ENCODE peak calls at places on chromosomes 2 and 18, in five cellular contexts. L is vagina, V is prostate gland, U is suprapubic skin, Z is sigmoid colon. G is an unnamed sample.

GRCh38 chr2:227161947-227162346 is 2.1 kb downstream of the COL4A4 start:
- DNase-seq in L (no peak), V (no peak), U (no peak), Z (no peak), G (no peak)

GRCh38 chr2:21367421-21367820 is 243.7 kb downstream of the TDRD15 start:
- DNase-seq in L (no peak), V (no peak), U (no peak), Z (no peak), G (no peak)

GRCh38 chr2:51813245-51813644 is 781.3 kb upstream of the NRXN1 start:
- DNase-seq in L (no peak), V (no peak), U (no peak), Z (no peak), G (no peak)

GRCh38 chr18:42436366-42436765 is 481.3 kb downstream of the PIK3C3 start:
- DNase-seq in L (no peak), V (no peak), U (no peak), Z (no peak), G (no peak)

GRCh38 chr2:219207884-219208740 is 1.5 kb downstream of the ZFAND2B start:
- DNase-seq in L (peak; percentile 89), V (peak; percentile 33), U (no peak), Z (peak; percentile 55), G (no peak)

GRCh38 chr2:78245394-78246140 is 723.4 kb upstream of the LRRTM4 start:
- DNase-seq in L (no peak), V (no peak), U (no peak), Z (no peak), G (no peak)

GRCh38 chr2:166563894-166564293 is 69.8 kb upstream of the SCN7A start:
- DNase-seq in L (no peak), V (no peak), U (no peak), Z (no peak), G (no peak)

GRCh38 chr2:69933254-69933828 is 18.4 kb downstream of the MXD1 start:
- DNase-seq in L (no peak), V (no peak), U (no peak), Z (no peak), G (no peak)

GRCh38 chr2:2057125-2057721 is 273.9 kb downstream of the MYT1L start:
- DNase-seq in L (peak; percentile 91), V (no peak), U (no peak), Z (peak; percentile 72), G (peak; percentile 16)

GRCh38 chr18:37540424-37541121 is 25.0 kb downstream of the CELF4 start:
- DNase-seq in L (no peak), V (no peak), U (no peak), Z (no peak), G (no peak)

GRCh38 chr2:181682026-181682789 is 1.9 kb upstream of the NEUROD1 start:
- DNase-seq in L (no peak), V (no peak), U (no peak), Z (no peak), G (no peak)

GRCh38 chr2:152446213-152446612 is 111.2 kb downstream of the FMNL2 start:
- DNase-seq in L (no peak), V (no peak), U (no peak), Z (no peak), G (no peak)

GRCh38 chr2:197131558-197131855 is 179.1 kb downstream of the ANKRD44 start:
- DNase-seq in L (no peak), V (no peak), U (no peak), Z (no peak), G (peak; percentile 25)

GRCh38 chr2:134416637-134417036 is 162.8 kb downstream of the MGAT5 start:
- DNase-seq in L (no peak), V (no peak), U (no peak), Z (no peak), G (no peak)

GRCh38 chr2:134420920-134421319 is 167.0 kb downstream of the MGAT5 start:
- DNase-seq in L (no peak), V (no peak), U (no peak), Z (no peak), G (no peak)

GRCh38 chr2:134416018-134416417 is 162.1 kb downstream of the MGAT5 start:
- DNase-seq in L (no peak), V (no peak), U (no peak), Z (no peak), G (no peak)

GRCh38 chr2:134420256-134420655 is 166.4 kb downstream of the MGAT5 start:
- DNase-seq in L (no peak), V (no peak), U (no peak), Z (no peak), G (no peak)

GRCh38 chr2:134417968-134418557 is 164.2 kb downstream of the MGAT5 start:
- DNase-seq in L (no peak), V (no peak), U (no peak), Z (no peak), G (no peak)
- TF ChIP-seq POLR2AphosphoS5 in L (no peak), V (no peak), U (no peak), Z (no peak), G (no peak)

GRCh38 chr2:148928395-148928794 is 53.4 kb downstream of the KIF5C start:
- DNase-seq in L (no peak), V (no peak), U (no peak), Z (no peak), G (no peak)

GRCh38 chr2:148922776-148923175 is 47.7 kb downstream of the KIF5C start:
- DNase-seq in L (no peak), V (peak; percentile 13), U (no peak), Z (no peak), G (no peak)

GRCh38 chr2:148926291-148926961 is 51.4 kb downstream of the KIF5C start:
- DNase-seq in L (no peak), V (no peak), U (no peak), Z (no peak), G (peak; percentile 34)

GRCh38 chr2:148930046-148930775 is 55.2 kb downstream of the KIF5C start:
- DNase-seq in L (no peak), V (no peak), U (no peak), Z (no peak), G (no peak)

GRCh38 chr2:148927010-148927409 is 52.0 kb downstream of the KIF5C start:
- DNase-seq in L (no peak), V (no peak), U (no peak), Z (no peak), G (peak; percentile 44)
- H3K4me1 ChIP-seq in L (no peaks in the 10 kb centered on the region), V (no peaks in the 10 kb centered on the region), U (no peaks in the 10 kb centered on the region), Z (no peaks in the 10 kb centered on the region), G (no peaks in the 10 kb centered on the region)

GRCh38 chr2:65056215-65056989 is at the start of gene CEP68:
- DNase-seq in L (peak; percentile 99), V (peak; percentile 97), U (peak; percentile 99), Z (peak; percentile 99), G (peak; percentile 98)

GRCh38 chr2:65057391-65058052 is 1.3 kb downstream of the CEP68 start:
- DNase-seq in L (no peak), V (no peak), U (no peak), Z (no peak), G (no peak)

GRCh38 chr2:65056990-65057375 is 767 bp downstream of the CEP68 start:
- DNase-seq in L (no peak), V (no peak), U (no peak), Z (no peak), G (no peak)

GRCh38 chr2:65054749-65055426 is 1.3 kb upstream of the CEP68 start:
- DNase-seq in L (no peak), V (no peak), U (no peak), Z (no peak), G (no peak)

GRCh38 chr2:65055427-65056214 is 595 bp upstream of the CEP68 start:
- DNase-seq in L (no peak), V (peak; percentile 40), U (peak; percentile 88), Z (no peak), G (peak; percentile 77)
- TF ChIP-seq POLR2AphosphoS5 in L (no peak), V (no peak), U (no peak), Z (no peak), G (no peak)

GRCh38 chr2:230862292-230862691 is 2.5 kb upstream of the ITM2C start:
- DNase-seq in L (no peak), V (no peak), U (no peak), Z (no peak), G (no peak)

GRCh38 chr2:230863442-230864121 is 1.2 kb upstream of the ITM2C start:
- DNase-seq in L (no peak), V (no peak), U (no peak), Z (no peak), G (no peak)

GRCh38 chr2:230864122-230864604 is 579 bp upstream of the ITM2C start:
- DNase-seq in L (no peak), V (no peak), U (no peak), Z (no peak), G (no peak)

GRCh38 chr2:230861564-230862255 is 3.0 kb upstream of the ITM2C start:
- DNase-seq in L (no peak), V (no peak), U (no peak), Z (no peak), G (no peak)

GRCh38 chr2:230863031-230863430 is 1.7 kb upstream of the ITM2C start:
- DNase-seq in L (no peak), V (no peak), U (no peak), Z (no peak), G (no peak)
- H3K4me1 ChIP-seq in L (peaks cover 39% of the 10 kb centered on the region), V (peaks cover 12% of the 10 kb centered on the region), U (peaks cover 32% of the 10 kb centered on the region), Z (peaks cover 34% of the 10 kb centered on the region), G (peaks cover 21% of the 10 kb centered on the region)

GRCh38 chr2:145254291-145254690 is 734.4 kb upstream of the ZEB2 start:
- DNase-seq in L (no peak), V (no peak), U (no peak), Z (no peak), G (no peak)

GRCh38 chr2:145253492-145253891 is 733.6 kb upstream of the ZEB2 start:
- DNase-seq in L (no peak), V (no peak), U (no peak), Z (no peak), G (no peak)

GRCh38 chr2:145260674-145261073 is 740.8 kb upstream of the ZEB2 start:
- DNase-seq in L (no peak), V (no peak), U (no peak), Z (no peak), G (no peak)

GRCh38 chr2:145257931-145258330 is 738.0 kb upstream of the ZEB2 start:
- DNase-seq in L (no peak), V (no peak), U (no peak), Z (no peak), G (no peak)

GRCh38 chr2:145258903-145259579 is 739.1 kb upstream of the ZEB2 start:
- DNase-seq in L (no peak), V (no peak), U (no peak), Z (no peak), G (no peak)
- TF ChIP-seq POLR2AphosphoS5 in L (no peak), V (no peak), U (no peak), Z (no peak), G (no peak)

G was measured in transverse colon.